ENCODE peak calls at places on chromosomes 6 and 20, in four cellular contexts. E, R, A and Y are unnamed samples.

GRCh38 chr6:149223934-149224333 is 93.6 kb upstream of the TAB2 start:
- DNase-seq in E (no peak), R (no peak), A (no peak), Y (no peak)

GRCh38 chr20:16212790-16213189 is 360.5 kb downstream of the KIF16B start:
- DNase-seq in E (no peak), R (no peak), A (no peak), Y (no peak)

GRCh38 chr6:39610229-39610628 is 115.0 kb downstream of the KIF6 start:
- DNase-seq in E (no peak), R (no peak), A (no peak), Y (no peak)

GRCh38 chr6:53925891-53926290 is 131.1 kb downstream of the LRRC1 start:
- DNase-seq in E (no peak), R (no peak), A (no peak), Y (no peak)

GRCh38 chr20:48338717-48339116 is 489.1 kb downstream of the PREX1 start:
- DNase-seq in E (no peak), R (peak), A (no peak), Y (no peak)

GRCh38 chr6:170287371-170287876 is 3.5 kb downstream of the DLL1 start:
- DNase-seq in E (no peak), R (no peak), A (no peak), Y (no peak)

GRCh38 chr6:165891320-165891719 is 228.3 kb upstream of the PDE10A start:
- DNase-seq in E (no peak), R (no peak), A (no peak), Y (no peak)

GRCh38 chr6:79717989-79718388 is 86.9 kb downstream of the SH3BGRL2 start:
- DNase-seq in E (no peak), R (no peak), A (no peak), Y (no peak)

GRCh38 chr6:159487636-159488035 is 205.4 kb downstream of the SOD2 start:
- DNase-seq in E (no peak), R (no peak), A (no peak), Y (no peak)

GRCh38 chr6:167497387-167498056 is 172.6 kb downstream of the TTLL2 start:
- DNase-seq in E (no peak), R (no peak), A (no peak), Y (no peak)
- H3K27ac ChIP-seq in E (no peak), R (no peak), A (no peak), Y (no peak)

GRCh38 chr20:35511814-35512420 is 17.5 kb downstream of the C20orf173 start:
- DNase-seq in E (peak), R (no peak), A (peak), Y (peak)
- TF ChIP-seq CTCF in E (peak), R (peak), A (peak), Y (peak)

DNA sequence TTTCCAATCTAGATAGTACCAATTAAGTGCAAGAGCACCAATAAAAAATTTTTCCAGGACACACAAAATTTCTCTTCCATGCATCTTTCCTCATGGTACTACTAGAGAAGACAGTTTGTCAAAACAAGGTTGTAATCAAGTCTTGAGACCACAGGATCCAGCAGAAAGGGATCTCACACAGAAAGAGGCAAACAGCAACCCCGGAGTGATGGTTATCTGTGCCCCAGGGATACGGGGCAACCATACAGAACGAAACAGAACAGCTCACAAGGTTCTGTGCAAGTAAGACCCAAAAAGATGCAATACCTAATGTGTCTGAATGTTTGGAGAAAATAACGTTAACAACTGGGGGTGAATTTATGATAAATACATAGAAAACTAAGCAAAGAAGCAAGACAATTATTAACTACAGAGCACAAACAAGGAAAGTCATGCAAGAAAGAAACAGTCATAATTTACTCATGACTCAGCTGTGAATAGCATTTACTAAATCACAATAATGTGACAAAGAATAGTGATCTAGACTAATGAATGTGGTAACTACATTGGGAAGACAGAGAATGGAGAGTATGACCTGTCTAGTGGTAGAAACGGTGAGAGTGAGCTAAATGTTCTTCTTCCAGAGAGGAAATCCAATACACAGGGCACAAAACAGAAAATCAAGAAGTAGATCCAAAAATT is 153.3 kb upstream of the DST start:
- DNase-seq in E (no peak), R (no peak), A (no peak), Y (no peak)
- H3K27ac ChIP-seq in E (peak), R (no peak), A (no peak), Y (peak)

DNA sequence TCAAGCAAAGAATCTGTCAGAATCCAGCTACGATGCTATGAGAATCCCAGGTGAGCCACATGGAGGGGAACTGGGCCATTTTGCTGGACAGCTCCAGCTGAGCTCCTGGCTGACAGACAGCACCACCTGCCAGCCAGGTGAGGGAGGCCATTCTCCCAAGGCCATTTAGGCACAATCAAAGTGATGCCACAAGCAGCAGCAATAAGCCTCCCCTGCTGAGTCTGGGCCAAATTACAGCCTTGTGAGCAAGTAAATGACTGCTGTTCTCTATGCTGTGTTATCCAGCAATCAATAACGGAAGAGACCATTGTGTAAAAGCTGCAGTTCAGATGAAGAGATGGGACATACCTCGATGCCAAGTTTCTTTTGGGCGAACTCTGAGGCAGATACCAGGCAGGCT is 14.1 kb upstream of the SCGN start:
- DNase-seq in E (peak), R (no peak), A (peak), Y (peak)
- TF ChIP-seq CTCF in E (no peak), R (no peak), A (peak), Y (peak)

DNA sequence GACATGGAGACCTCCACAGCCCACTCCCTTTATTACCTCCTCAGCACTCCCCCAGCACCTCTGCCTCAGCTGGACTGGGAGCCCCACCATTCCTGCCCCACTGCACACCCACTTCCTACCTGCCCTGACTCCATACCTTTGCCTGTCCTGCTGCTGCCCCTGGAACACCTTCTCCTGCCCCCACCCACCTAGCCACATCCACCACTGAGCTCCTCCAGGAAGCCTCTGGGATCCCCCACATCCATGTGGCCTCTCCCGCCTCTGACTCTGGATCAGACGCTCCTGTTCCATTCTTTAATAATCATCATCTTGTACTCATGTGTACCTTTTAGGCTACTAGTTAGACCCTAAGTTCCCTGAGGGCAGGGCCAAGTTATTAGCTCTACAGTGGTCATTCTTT is 2.2 kb upstream of the SDCBP2 start:
- DNase-seq in E (no peak), R (no peak), A (no peak), Y (peak)
- H3K27ac ChIP-seq in E (no peak), R (no peak), A (peak), Y (no peak)

DNA sequence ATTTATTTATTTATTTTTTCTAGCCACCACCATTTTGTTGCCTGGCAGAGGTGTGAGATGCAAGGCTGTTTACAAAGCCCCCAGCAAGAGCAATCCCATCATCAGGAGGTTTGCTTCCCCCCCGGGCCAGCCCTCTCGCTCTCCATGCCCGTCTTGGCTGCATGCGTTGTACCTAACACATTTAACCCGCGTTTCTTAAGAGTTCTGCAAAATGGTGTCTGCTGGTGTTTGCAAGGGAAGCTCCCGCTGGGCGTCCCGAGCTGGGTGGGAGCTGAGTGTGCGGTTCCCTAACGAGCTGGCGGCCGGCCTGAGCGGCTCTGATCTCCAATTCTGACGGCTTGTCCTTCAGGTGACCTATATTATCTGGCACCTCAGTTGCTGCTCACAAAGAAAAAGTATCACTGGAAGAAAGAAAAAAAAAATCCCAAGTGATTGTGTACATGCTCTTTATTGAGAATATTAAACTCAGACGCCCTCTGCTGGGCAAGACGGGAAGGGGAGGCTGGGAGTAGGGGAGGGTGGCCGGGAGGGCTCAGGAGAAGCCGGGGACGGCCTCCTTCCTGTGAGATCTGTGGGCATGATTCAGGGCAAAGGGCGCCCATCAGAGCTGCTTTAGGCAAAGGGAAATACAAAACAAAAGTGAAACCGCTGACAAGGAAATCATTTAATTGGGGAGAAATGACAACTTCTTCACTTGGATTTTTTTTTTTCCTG is 154.8 kb downstream of the BCAS1 start:
- DNase-seq in E (peak), R (peak), A (peak), Y (peak)
- TF ChIP-seq CTCF in E (peak), R (peak), A (peak), Y (peak)

DNA sequence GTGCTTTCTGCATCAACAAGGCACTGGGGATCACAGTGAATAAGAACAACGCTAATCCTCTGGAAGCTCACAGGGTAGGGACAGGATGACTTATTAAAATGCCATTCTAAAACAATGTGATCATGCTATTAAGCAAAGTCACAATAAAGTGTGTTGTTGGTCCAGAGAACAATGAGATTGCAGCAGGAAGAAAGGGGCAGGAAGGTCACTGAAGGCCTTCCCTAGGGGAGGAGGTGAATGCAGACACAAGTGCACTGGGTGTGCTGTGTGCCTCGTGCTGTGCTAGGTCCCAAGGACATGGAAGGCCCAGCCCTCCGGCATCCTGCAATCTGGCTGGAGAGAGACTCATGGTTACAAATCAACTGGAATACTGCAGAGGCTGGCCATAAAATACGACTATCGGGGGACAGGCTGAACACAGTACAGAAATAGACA is 55.7 kb downstream of the LYRM4 start:
- DNase-seq in E (peak), R (no peak), A (no peak), Y (no peak)
- H3K27ac ChIP-seq in E (no peak), R (no peak), A (peak), Y (no peak)

GRCh38 chr6:41356838-41357237 is 21.4 kb downstream of the NCR2 start:
- DNase-seq in E (no peak), R (no peak), A (no peak), Y (no peak)
- TF ChIP-seq CTCF in E (no peak), R (no peak), A (no peak), Y (no peak)

GRCh38 chr6:75348882-75349261 is 64.3 kb upstream of the TMEM30A start:
- DNase-seq in E (no peak), R (no peak), A (no peak), Y (no peak)
- H3K27ac ChIP-seq in E (peak), R (no peak), A (no peak), Y (no peak)